ENCODE peak calls at places on chromosomes 2 and 18, in nine cellular contexts. Y is sigmoid colon, S is spleen, R is HCT116, U is GM23338, N is suprapubic skin, M is SK-N-SH, A is endothelial cell of umbilical vein, K is HL-60. L is an unnamed sample.

GRCh38 chr2:116733699-116734098 is 1080.8 kb upstream of the DDX18 start:
- DNase-seq in Y (no peak), S (no peak), R (no peak), U (no peak), N (no peak), M (no peak), A (no peak), K (no peak), L (no peak)

GRCh38 chr2:101361079-101361478 is 26.2 kb downstream of the CREG2 start:
- DNase-seq in Y (no peak), S (no peak), R (no peak), U (no peak), N (no peak), M (no peak), A (no peak), K (peak), L (no peak)

GRCh38 chr2:194721227-194721626 is 935.8 kb upstream of the SLC39A10 start:
- DNase-seq in Y (no peak), S (no peak), R (no peak), U (no peak), N (no peak), M (no peak), A (no peak), K (no peak), L (no peak)

GRCh38 chr18:79765491-79766245 is 32.1 kb upstream of the KCNG2 start:
- DNase-seq in Y (peak), S (peak), R (no peak), U (no peak), N (no peak), M (no peak), A (no peak), K (no peak), L (no peak)

GRCh38 chr18:71405142-71405806 is 1116.4 kb downstream of the SOCS6 start:
- DNase-seq in Y (no peak), S (no peak), R (no peak), U (no peak), N (no peak), M (no peak), A (no peak), K (no peak), L (no peak)

GRCh38 chr2:182973441-182974352 is 64.6 kb downstream of the NCKAP1 start:
- DNase-seq in Y (no peak), S (no peak), R (no peak), U (no peak), N (no peak), M (no peak), A (no peak), K (no peak), L (no peak)

GRCh38 chr2:240426797-240427721 is 8.4 kb upstream of the GPC1 start:
- DNase-seq in Y (peak), S (peak), R (no peak), U (no peak), N (no peak), M (no peak), A (no peak), K (no peak), L (no peak)

GRCh38 chr18:29712785-29713184 is 1329.8 kb downstream of the DSC3 start:
- DNase-seq in Y (no peak), S (no peak), R (no peak), U (peak), N (no peak), M (no peak), A (peak), K (no peak), L (no peak)

GRCh38 chr2:42429352-42429751 is 64.4 kb downstream of the KCNG3 start:
- DNase-seq in Y (no peak), S (no peak), R (no peak), U (no peak), N (no peak), M (no peak), A (no peak), K (no peak), L (no peak)

GRCh38 chr2:12325806-12326205 is 390.9 kb upstream of the TRIB2 start:
- DNase-seq in Y (no peak), S (no peak), R (no peak), U (no peak), N (no peak), M (no peak), A (peak), K (no peak), L (no peak)

GRCh38 chr2:127175821-127176354 is 44.2 kb downstream of the CYP27C1 start:
- DNase-seq in Y (peak), S (peak), R (no peak), U (no peak), N (peak), M (no peak), A (no peak), K (no peak), L (no peak)

GRCh38 chr18:470661-471501 is 29.6 kb downstream of the COLEC12 start:
- DNase-seq in Y (no peak), S (no peak), R (no peak), U (no peak), N (no peak), M (no peak), A (peak), K (peak), L (no peak)

GRCh38 chr2:42351864-42352263 is 9.2 kb downstream of the COX7A2L start:
- DNase-seq in Y (no peak), S (no peak), R (no peak), U (no peak), N (no peak), M (no peak), A (no peak), K (no peak), L (no peak)

GRCh38 chr2:48173141-48173540 is 266.8 kb upstream of the FBXO11 start:
- DNase-seq in Y (no peak), S (no peak), R (no peak), U (no peak), N (no peak), M (no peak), A (no peak), K (no peak), L (no peak)

GRCh38 chr2:201257941-201258665 is 2.2 kb upstream of the CASP8 start:
- DNase-seq in Y (peak), S (peak), R (peak), U (peak), N (peak), M (no peak), A (peak), K (peak), L (peak)

GRCh38 chr18:75283758-75284157 is 73.2 kb downstream of the TSHZ1 start:
- DNase-seq in Y (no peak), S (no peak), R (no peak), U (no peak), N (no peak), M (no peak), A (no peak), K (no peak), L (no peak)

GRCh38 chr2:9720352-9721093 is 89.7 kb upstream of the YWHAQ start:
- DNase-seq in Y (no peak), S (no peak), R (no peak), U (no peak), N (no peak), M (no peak), A (no peak), K (no peak), L (no peak)

GRCh38 chr2:191166111-191166755 is 15.4 kb upstream of the STAT4 start:
- DNase-seq in Y (no peak), S (no peak), R (no peak), U (no peak), N (no peak), M (no peak), A (peak), K (no peak), L (no peak)

GRCh38 chr18:63234839-63235238 is 84.7 kb downstream of the BCL2 start:
- DNase-seq in Y (no peak), S (no peak), R (no peak), U (no peak), N (no peak), M (no peak), A (peak), K (no peak), L (no peak)

GRCh38 chr18:9506046-9506792 is 30.9 kb downstream of the RALBP1 start:
- DNase-seq in Y (no peak), S (no peak), R (no peak), U (peak), N (no peak), M (no peak), A (no peak), K (no peak), L (no peak)

GRCh38 chr2:74516070-74516633 is 1.9 kb downstream of the TLX2 start:
- DNase-seq in Y (peak), S (peak), R (no peak), U (peak), N (peak), M (peak), A (peak), K (no peak), L (no peak)

GRCh38 chr18:68147728-68148127 is 567.2 kb downstream of the TMX3 start:
- DNase-seq in Y (no peak), S (no peak), R (no peak), U (no peak), N (no peak), M (no peak), A (no peak), K (no peak), L (no peak)

GRCh38 chr2:55587-56448 is 9.5 kb upstream of the FAM110C start:
- DNase-seq in Y (no peak), S (no peak), R (no peak), U (no peak), N (no peak), M (no peak), A (no peak), K (no peak), L (no peak)

GRCh38 chr2:68357608-68358337 is 7.3 kb upstream of the PLEK start:
- DNase-seq in Y (peak), S (no peak), R (peak), U (peak), N (no peak), M (peak), A (peak), K (no peak), L (no peak)

GRCh38 chr2:55106148-55106547 is 55.9 kb upstream of the RTN4 start:
- DNase-seq in Y (no peak), S (no peak), R (no peak), U (no peak), N (no peak), M (no peak), A (no peak), K (no peak), L (no peak)

GRCh38 chr2:232504438-232504837 is 15.8 kb upstream of the PRSS56 start:
- DNase-seq in Y (no peak), S (no peak), R (no peak), U (peak), N (no peak), M (no peak), A (no peak), K (no peak), L (no peak)

GRCh38 chr2:129923265-129924141 is 56.0 kb upstream of the RAB6C start:
- DNase-seq in Y (no peak), S (no peak), R (peak), U (peak), N (no peak), M (peak), A (peak), K (peak), L (no peak)

GRCh38 chr18:50158866-50159653 is 35.9 kb downstream of the MYO5B start:
- DNase-seq in Y (no peak), S (no peak), R (no peak), U (no peak), N (no peak), M (no peak), A (no peak), K (no peak), L (no peak)

GRCh38 chr2:33477473-33478468 is 1.3 kb downstream of the RASGRP3 start:
- DNase-seq in Y (peak), S (no peak), R (no peak), U (no peak), N (no peak), M (no peak), A (peak), K (no peak), L (no peak)

GRCh38 chr2:58984731-58985130 is 743.6 kb upstream of the FANCL start:
- DNase-seq in Y (no peak), S (no peak), R (no peak), U (no peak), N (no peak), M (no peak), A (no peak), K (no peak), L (peak)

GRCh38 chr2:212939777-212940531 is 211.5 kb downstream of the IKZF2 start:
- DNase-seq in Y (no peak), S (no peak), R (no peak), U (peak), N (no peak), M (no peak), A (no peak), K (no peak), L (no peak)

GRCh38 chr2:74985983-74986382 is 27.5 kb downstream of the POLE4 start:
- DNase-seq in Y (no peak), S (no peak), R (no peak), U (no peak), N (no peak), M (peak), A (no peak), K (no peak), L (no peak)

GRCh38 chr18:24176727-24177416 is 38.0 kb downstream of the CABYR start:
- DNase-seq in Y (peak), S (peak), R (peak), U (peak), N (no peak), M (peak), A (peak), K (peak), L (peak)

GRCh38 chr18:22913861-22914260 is 19.3 kb upstream of the RBBP8 start:
- DNase-seq in Y (no peak), S (no peak), R (peak), U (peak), N (no peak), M (no peak), A (no peak), K (no peak), L (no peak)

GRCh38 chr2:240395448-240395847 is 40.0 kb upstream of the GPC1 start:
- DNase-seq in Y (peak), S (no peak), R (no peak), U (no peak), N (no peak), M (no peak), A (no peak), K (no peak), L (no peak)

GRCh38 chr2:220064282-220065042 is 437.0 kb downstream of the SLC4A3 start:
- DNase-seq in Y (no peak), S (no peak), R (no peak), U (no peak), N (no peak), M (no peak), A (no peak), K (no peak), L (no peak)

GRCh38 chr2:220068877-220069276 is 441.4 kb downstream of the SLC4A3 start:
- DNase-seq in Y (no peak), S (no peak), R (no peak), U (no peak), N (no peak), M (no peak), A (no peak), K (no peak), L (no peak)

DNA sequence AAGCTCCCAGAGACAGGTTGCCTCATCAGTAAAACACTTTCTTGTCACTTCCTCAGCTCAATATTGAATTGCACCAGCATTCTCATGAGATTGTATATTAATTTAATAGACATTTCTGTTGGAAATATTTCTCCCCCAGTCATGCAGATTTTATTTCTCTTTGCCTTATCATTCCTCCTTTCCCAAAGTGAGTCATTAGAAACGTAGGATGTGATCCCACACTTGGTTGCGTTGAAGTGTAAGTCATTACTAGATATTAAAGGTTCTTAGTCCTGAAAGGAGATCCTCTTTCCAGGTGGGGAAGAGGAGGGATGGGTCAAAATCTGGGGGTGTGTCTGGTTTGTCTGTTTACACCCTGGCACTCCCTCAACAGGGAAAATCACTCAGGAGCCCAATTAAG is 438.2 kb downstream of the SLC4A3 start:
- DNase-seq in Y (no peak), S (no peak), R (no peak), U (no peak), N (no peak), M (no peak), A (no peak), K (no peak), L (no peak)
- TF ChIP-seq POLR2AphosphoS5 in Y (no peak), S (no peak), R (no peak), U (no peak), N (no peak), M (no peak), A (no peak), K (no peak), L (no peak)

GRCh38 chr2:176001903-176002683 is at the start of gene LNPK:
- DNase-seq in Y (peak), S (peak), R (peak), U (peak), N (peak), M (peak), A (peak), K (peak), L (peak)
- TF ChIP-seq POLR2AphosphoS5 in Y (peak), S (peak), R (peak), U (peak), N (peak), M (peak), A (peak), K (peak), L (peak)

GRCh38 chr2:237691200-237691907 is 64.0 kb downstream of the LRRFIP1 start:
- DNase-seq in Y (no peak), S (peak), R (no peak), U (peak), N (no peak), M (no peak), A (no peak), K (no peak), L (no peak)
- TF ChIP-seq POLR2AphosphoS5 in Y (peak), S (peak), R (no peak), U (peak), N (peak), M (peak), A (no peak), K (no peak), L (no peak)

DNA sequence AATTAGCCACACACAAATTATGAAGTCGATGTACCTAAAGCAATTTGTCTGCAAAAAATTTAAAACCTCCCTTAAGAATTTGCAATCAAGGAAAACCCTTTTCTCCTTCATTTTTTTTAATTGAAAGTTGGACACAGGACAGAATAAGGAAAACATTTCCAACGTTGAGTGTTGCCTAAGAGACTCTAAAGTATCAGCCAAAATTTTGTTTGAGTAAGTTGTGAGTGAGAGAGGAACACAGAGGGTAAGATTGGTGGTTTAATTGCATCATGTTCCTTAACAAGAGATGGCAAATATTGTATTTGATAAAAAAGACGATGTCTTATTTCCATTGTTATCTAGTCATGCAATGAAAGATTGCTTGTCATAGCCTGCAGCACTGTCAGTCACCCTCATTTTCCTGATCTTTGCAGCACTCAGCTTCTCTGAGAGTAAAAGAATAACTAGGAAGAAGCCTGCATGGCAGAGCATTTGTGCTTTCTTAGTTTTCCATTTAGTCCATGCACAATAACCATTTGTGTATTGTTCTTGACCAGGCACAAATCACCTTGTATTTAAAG is 115.5 kb downstream of the ICOS start:
- DNase-seq in Y (no peak), S (no peak), R (no peak), U (no peak), N (no peak), M (no peak), A (no peak), K (no peak), L (no peak)
- TF ChIP-seq POLR2AphosphoS5 in Y (no peak), S (no peak), R (no peak), U (no peak), N (no peak), M (no peak), A (no peak), K (no peak), L (no peak)

GRCh38 chr2:3545788-3546478 is 12.2 kb downstream of the RNASEH1 start:
- DNase-seq in Y (no peak), S (no peak), R (no peak), U (no peak), N (no peak), M (no peak), A (no peak), K (no peak), L (no peak)
- TF ChIP-seq POLR2AphosphoS5 in Y (peak), S (no peak), R (no peak), U (no peak), N (no peak), M (no peak), A (no peak), K (no peak), L (no peak)

DNA sequence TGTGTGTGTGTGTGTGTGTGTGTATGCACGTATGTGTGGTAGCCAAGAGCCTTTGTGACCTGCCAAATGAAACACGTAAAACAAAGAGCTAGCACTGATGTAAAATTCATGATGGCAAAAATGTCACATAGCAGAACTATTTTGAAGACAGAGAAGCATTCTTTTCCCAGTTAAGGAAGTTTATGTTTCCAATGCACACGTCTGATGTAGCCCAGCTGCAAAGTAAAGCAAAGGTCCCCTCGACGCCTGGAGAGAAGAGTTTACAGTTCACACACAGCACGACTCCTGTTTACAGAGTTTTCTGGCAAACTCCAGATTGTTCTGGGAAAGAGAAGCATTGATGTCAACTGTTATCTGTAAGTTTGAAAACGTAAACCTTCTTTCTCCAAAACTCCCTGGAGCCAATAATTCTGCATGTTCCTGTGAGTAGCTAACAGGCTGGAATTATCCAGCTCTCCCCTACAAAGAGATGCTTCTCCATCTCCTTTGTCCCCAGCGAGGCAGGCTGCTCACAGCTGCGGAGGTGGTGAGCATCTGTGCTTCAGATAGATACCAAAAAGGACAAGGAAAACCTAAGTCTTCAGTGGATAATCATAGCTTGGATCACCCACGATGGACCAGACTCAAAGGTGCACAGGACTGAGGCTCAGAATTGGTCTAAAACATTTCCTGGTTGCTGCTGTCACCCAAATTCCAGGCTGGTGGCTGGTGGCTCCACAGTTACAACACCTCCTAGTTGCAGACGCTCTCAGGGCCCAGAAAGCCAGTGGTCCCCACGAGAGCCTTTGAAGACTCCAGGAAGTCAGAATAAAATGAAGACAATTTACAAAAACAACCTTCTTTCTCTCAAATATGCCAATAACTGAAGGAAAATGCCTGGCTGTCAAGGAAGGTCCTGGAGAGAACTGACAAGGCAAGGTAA is 87.5 kb downstream of the COL6A3 start:
- DNase-seq in Y (peak), S (no peak), R (no peak), U (no peak), N (no peak), M (no peak), A (peak), K (no peak), L (no peak)
- TF ChIP-seq POLR2AphosphoS5 in Y (peak), S (no peak), R (no peak), U (no peak), N (no peak), M (no peak), A (no peak), K (no peak), L (no peak)

DNA sequence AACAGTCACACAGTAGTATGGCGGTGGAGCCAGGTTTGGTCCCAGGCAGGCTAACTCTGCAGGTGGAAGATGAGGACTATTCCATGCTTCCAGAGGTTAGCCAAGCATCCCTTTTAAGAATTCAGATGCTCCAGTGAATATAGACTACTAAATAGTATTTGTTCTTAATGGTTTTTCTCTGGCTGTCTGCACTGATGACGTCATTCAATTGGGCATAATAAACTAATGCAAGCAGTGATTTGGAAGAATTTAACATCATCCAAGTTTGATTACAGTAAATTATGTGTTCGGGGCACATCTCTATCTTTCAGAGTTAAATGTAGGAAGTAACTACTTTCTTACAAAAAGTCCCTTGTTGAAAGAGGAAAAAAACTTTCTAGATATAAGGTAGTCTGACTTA is 78.8 kb upstream of the RND3 start:
- DNase-seq in Y (no peak), S (no peak), R (no peak), U (no peak), N (no peak), M (no peak), A (no peak), K (no peak), L (no peak)
- TF ChIP-seq POLR2AphosphoS5 in Y (no peak), S (no peak), R (no peak), U (no peak), N (no peak), M (no peak), A (no peak), K (no peak), L (no peak)

GRCh38 chr2:142504754-142505153 is 372.7 kb upstream of the KYNU start:
- DNase-seq in Y (no peak), S (no peak), R (no peak), U (no peak), N (no peak), M (no peak), A (no peak), K (no peak), L (no peak)

GRCh38 chr2:142502402-142502801 is 371.6 kb upstream of the LRP1B start:
- DNase-seq in Y (no peak), S (no peak), R (no peak), U (no peak), N (no peak), M (no peak), A (no peak), K (no peak), L (no peak)
- TF ChIP-seq POLR2AphosphoS5 in Y (no peak), S (no peak), R (no peak), U (no peak), N (no peak), M (no peak), A (no peak), K (no peak), L (no peak)

L was measured in GM12878.